ENCODE peak calls at places on chromosomes 13 and 19, in four cellular contexts. Q, O, I and U are unnamed samples.

GRCh38 chr13:65606622-65607021 is 1623.5 kb downstream of the PCDH9 start:
- DNase-seq in Q (peak), I (no peak), O (no peak), U (no peak)

GRCh38 chr19:18049390-18049789 is 37.3 kb downstream of the IL12RB1 start:
- DNase-seq in I (no peak), O (no peak), Q (no peak), U (no peak)

GRCh38 chr19:24029941-24030636 is 56.9 kb upstream of the ZNF254 start:
- DNase-seq in O (peak), Q (no peak), I (no peak), U (no peak)

GRCh38 chr13:34627905-34628682 is 314.0 kb upstream of the NBEA start:
- DNase-seq in O (no peak), I (no peak), Q (no peak), U (no peak)

GRCh38 chr19:50719566-50719965 is at the start of gene SHANK1:
- DNase-seq in O (peak), Q (no peak), I (no peak), U (no peak)

GRCh38 chr13:43977911-43978310 is 98.2 kb downstream of the LACC1 start:
- DNase-seq in I (no peak), O (no peak), Q (no peak), U (no peak)

GRCh38 chr19:1110809-1111640 is 7.2 kb downstream of the GPX4 start:
- DNase-seq in I (no peak), Q (no peak), O (no peak), U (no peak)

GRCh38 chr19:35013047-35013819 is 13.1 kb downstream of the GRAMD1A start:
- DNase-seq in I (no peak), Q (peak), O (peak), U (no peak)

GRCh38 chr19:10701955-10702307 is 692 bp downstream of the QTRT1 start:
- DNase-seq in I (no peak), O (peak), Q (peak), U (peak)

GRCh38 chr13:45258339-45258685 is 57.5 kb upstream of the KCTD4 start:
- DNase-seq in I (no peak), O (no peak), Q (no peak), U (no peak)

GRCh38 chr13:108120332-108120731 is 95.0 kb downstream of the LIG4 start:
- DNase-seq in O (peak), I (no peak), Q (no peak), U (no peak)

GRCh38 chr13:79457948-79458347 is 23.0 kb upstream of the NDFIP2 start:
- DNase-seq in I (no peak), O (no peak), Q (peak), U (no peak)

GRCh38 chr13:79456051-79456450 is 24.9 kb upstream of the NDFIP2 start:
- DNase-seq in I (no peak), Q (no peak), O (no peak), U (no peak)

GRCh38 chr13:79455331-79455730 is 25.6 kb upstream of the NDFIP2 start:
- DNase-seq in Q (no peak), I (no peak), O (peak), U (no peak)

GRCh38 chr13:79457390-79457789 is 23.6 kb upstream of the NDFIP2 start:
- DNase-seq in Q (no peak), I (no peak), O (no peak), U (no peak)

GRCh38 chr13:79456656-79457365 is 24.1 kb upstream of the NDFIP2 start:
- DNase-seq in Q (no peak), I (no peak), O (no peak), U (no peak)
- H2BK12ac ChIP-seq in Q (no peak), I (no peak), O (no peak), U (no peak)

GRCh38 chr13:50124536-50125305 is 109.5 kb downstream of the KCNRG start:
- DNase-seq in I (no peak), Q (peak), O (peak), U (peak)

GRCh38 chr13:50123862-50124535 is 108.8 kb downstream of the KCNRG start:
- DNase-seq in I (peak), Q (peak), O (peak), U (peak)

GRCh38 chr13:50123002-50123401 is 107.8 kb downstream of the KCNRG start:
- DNase-seq in O (no peak), Q (no peak), I (no peak), U (no peak)

GRCh38 chr13:50122465-50122864 is 107.2 kb downstream of the KCNRG start:
- DNase-seq in I (no peak), O (no peak), Q (no peak), U (no peak)

DNA sequence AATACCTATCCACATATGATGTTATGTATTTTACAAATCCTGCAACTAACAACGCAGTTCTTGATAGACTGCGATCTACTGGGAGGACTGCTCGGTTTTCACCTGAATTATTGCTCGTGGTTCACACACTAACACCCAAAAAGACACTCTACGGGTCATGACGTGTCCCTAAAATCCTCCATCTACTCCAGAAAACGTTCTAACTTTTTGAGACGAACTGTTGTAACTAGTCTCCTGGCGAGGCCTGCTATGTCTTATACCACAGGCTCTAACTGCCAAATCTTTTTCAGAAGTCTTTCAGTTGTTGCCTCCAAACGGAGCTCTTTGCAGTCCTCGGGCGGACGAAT is 108.2 kb downstream of the KCNRG start:
- DNase-seq in Q (no peak), O (no peak), I (no peak), U (no peak)
- H2BK15ac ChIP-seq in Q (no peak), O (no peak), I (no peak), U (no peak)

DNA sequence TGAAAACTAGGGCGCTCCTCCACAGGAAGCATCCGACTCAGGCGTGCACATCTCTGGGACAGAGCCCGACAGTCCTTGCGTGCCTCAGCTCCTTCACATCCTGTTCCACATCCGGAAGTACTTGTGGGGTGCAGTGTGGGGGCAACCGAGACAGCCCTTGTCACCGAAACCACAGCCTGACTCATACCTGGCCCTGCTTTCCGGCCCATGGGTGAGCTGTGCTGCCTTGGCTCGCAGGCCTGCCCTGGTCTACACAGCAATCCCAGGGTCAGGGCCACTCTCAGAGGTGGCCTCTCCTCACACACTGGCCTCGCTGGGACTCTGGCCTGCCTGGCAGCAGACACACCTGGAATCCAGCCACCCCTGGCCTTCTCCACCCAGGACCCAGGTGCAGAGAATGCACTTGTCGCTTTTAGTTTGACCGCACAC is 100.4 kb downstream of the STK24 start:
- DNase-seq in Q (peak), O (peak), I (no peak), U (no peak)
- H3K14ac ChIP-seq in Q (peak), O (peak), I (no peak), U (no peak)

DNA sequence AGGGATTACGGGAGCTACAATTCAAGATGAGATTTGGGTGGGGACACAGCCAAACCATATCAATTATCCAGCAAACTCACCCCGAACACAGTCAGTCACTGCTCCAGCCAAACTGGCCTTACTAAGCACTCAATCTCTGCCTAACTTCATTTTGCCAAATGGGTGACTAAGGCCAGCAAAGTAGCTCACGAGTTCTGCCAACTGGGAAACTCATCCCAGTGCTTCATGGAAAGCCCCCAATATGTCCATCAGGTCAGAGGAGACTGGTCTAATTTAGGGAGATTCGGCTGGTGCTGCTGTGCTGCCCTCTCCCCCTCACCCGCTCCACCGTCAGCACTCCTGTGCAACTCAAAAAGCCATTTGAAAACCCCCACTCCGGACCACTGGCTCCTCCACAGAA is 324.0 kb downstream of the FOXO1 start:
- DNase-seq in I (no peak), Q (no peak), O (no peak), U (no peak)
- H2BK12ac ChIP-seq in I (peak), Q (no peak), O (no peak), U (peak)

GRCh38 chr19:49011194-49011593 is 5.7 kb downstream of the LHB start:
- DNase-seq in O (no peak), Q (no peak), I (no peak), U (no peak)
- H2BK15ac ChIP-seq in O (no peak), Q (no peak), I (no peak), U (no peak)

DNA sequence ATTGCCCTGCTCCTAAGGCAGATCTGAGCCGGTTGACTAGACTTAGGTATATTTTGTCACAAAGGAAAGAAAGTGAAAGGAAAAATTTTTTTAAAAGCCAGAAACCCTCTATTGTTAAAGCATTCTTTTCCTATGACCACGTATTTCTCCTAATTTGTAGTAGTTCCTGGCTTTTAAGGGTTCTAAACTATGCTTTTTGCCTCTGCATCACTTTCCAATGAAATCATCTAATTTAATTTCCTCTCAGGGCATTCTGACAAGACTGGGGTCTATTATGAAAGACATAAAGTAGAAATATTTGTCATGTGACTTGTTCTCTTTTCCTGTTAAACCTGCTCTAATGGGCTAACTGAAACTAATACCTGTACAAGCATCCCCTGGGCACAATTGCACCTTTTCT is 233.0 kb upstream of the PRR20A start:
- DNase-seq in Q (no peak), O (no peak), I (no peak), U (no peak)
- H3K14ac ChIP-seq in Q (no peak), O (no peak), I (no peak), U (no peak)

GRCh38 chr13:23510979-23511735 is 59.1 kb upstream of the TNFRSF19 start:
- DNase-seq in I (no peak), Q (peak), O (no peak), U (no peak)
- H2BK12ac ChIP-seq in I (no peak), Q (no peak), O (no peak), U (no peak)